ENCODE peak calls at places on chromosome 2, in six cellular contexts. G is suprapubic skin; C is GM13977; R is ACHN; J is stimulated activated CD4-positive, alpha-beta T cell treated with anti-CD3 and anti-CD28 coated beads, Interleukin-2, amount 100 ng/mL, for 24 hours; S is HFFc6. K is an unnamed sample.

GRCh38 chr2:239839306-239839705 is 185.8 kb downstream of the NDUFA10 start:
- DNase-seq in G (no peak), C (no peak), R (no peak), J (no peak), S (no peak), K (no peak)

GRCh38 chr2:183438541-183438940 is 314.3 kb downstream of the NUP35 start:
- DNase-seq in G (no peak), C (no peak), R (no peak), J (no peak), S (no peak), K (no peak)

GRCh38 chr2:37858197-37858711 is 66.8 kb upstream of the RMDN2 start:
- DNase-seq in G (no peak), C (no peak), R (no peak), J (no peak), S (peak; percentile 78), K (no peak)

GRCh38 chr2:7523557-7524210 is 606.5 kb downstream of the RNF144A start:
- DNase-seq in G (no peak), C (no peak), R (no peak), J (no peak), S (peak; percentile 1), K (no peak)

GRCh38 chr2:236715511-236715961 is 145.9 kb downstream of the ACKR3 start:
- DNase-seq in G (no peak), C (no peak), R (no peak), J (no peak), S (no peak), K (no peak)

GRCh38 chr2:120540719-120541552 is 194.7 kb upstream of the GLI2 start:
- DNase-seq in G (no peak), C (no peak), R (no peak), J (no peak), S (no peak), K (no peak)

GRCh38 chr2:218691234-218691633 is 19.3 kb downstream of the STK36 start:
- DNase-seq in G (no peak), C (no peak), R (no peak), J (no peak), S (peak; percentile 65), K (no peak)

GRCh38 chr2:172783091-172783898 is 47.6 kb downstream of the RAPGEF4 start:
- DNase-seq in G (no peak), C (no peak), R (peak; percentile 21), J (no peak), S (peak; percentile 99), K (peak; percentile 40)

GRCh38 chr2:99420751-99421299 is 69.0 kb downstream of the REV1 start:
- DNase-seq in G (no peak), C (no peak), R (peak; percentile 46), J (no peak), S (peak; percentile 29), K (no peak)

GRCh38 chr2:31070339-31070738 is 67.9 kb downstream of the GALNT14 start:
- DNase-seq in G (no peak), C (no peak), R (peak; percentile 29), J (no peak), S (no peak), K (no peak)

GRCh38 chr2:160813506-160813858 is 319.9 kb upstream of the RBMS1 start:
- DNase-seq in G (no peak), C (no peak), R (no peak), J (no peak), S (no peak), K (no peak)

GRCh38 chr2:44955593-44956449 is 14.3 kb downstream of the SIX3 start:
- DNase-seq in G (no peak), C (peak; percentile 89), R (peak; percentile 75), J (peak; percentile 89), S (peak; percentile 37), K (peak; percentile 60)

GRCh38 chr2:24917086-24917485 is 3.0 kb downstream of the ADCY3 start:
- DNase-seq in G (peak; percentile 59), C (peak; percentile 56), R (no peak), J (peak; percentile 22), S (peak; percentile 42), K (no peak)